ENCODE peak calls at places on chromosomes 11 and 22, in six cellular contexts. O is K562, Y is GM12891, T is H1, H is GM12878, E is HepG2. X is an unnamed sample.
A peak's percentile ranks its signal among the peaks of the same experiment; 100 is the strongest.

GRCh38 chr22:45834795-45835194 is 142.2 kb downstream of the WNT7B start:
- DNase-seq in O (no peak), Y (no peak), T (no peak), H (no peak), E (no peak), X (no peak)

GRCh38 chr11:92440701-92441338 is 216.2 kb downstream of the FAT3 start:
- DNase-seq in O (no peak), Y (no peak), T (no peak), H (no peak), E (no peak), X (no peak)

GRCh38 chr11:90318651-90319050 is 95.8 kb upstream of the CHORDC1 start:
- DNase-seq in O (no peak), Y (no peak), T (no peak), H (no peak), E (no peak), X (no peak)

GRCh38 chr22:31130873-31131272 is 8.1 kb downstream of the INPP5J start:
- DNase-seq in O (no peak), Y (no peak), T (no peak), H (no peak), E (peak; percentile 31), X (no peak)

GRCh38 chr11:11265994-11266606 is 87.0 kb downstream of the CSNK2A3 start:
- DNase-seq in O (peak; percentile 78), Y (peak; percentile 68), T (no peak), H (no peak), E (no peak), X (peak; percentile 59)

GRCh38 chr22:48605856-48606255 is 1221.8 kb downstream of the BRD1 start:
- DNase-seq in O (no peak), Y (no peak), T (no peak), H (no peak), E (peak; percentile 38), X (no peak)

GRCh38 chr11:16059332-16059731 is 297.0 kb downstream of the SOX6 start:
- DNase-seq in O (no peak), Y (no peak), T (no peak), H (no peak), E (no peak), X (no peak)

GRCh38 chr22:32343929-32344328 is 13.7 kb upstream of the RFPL3 start:
- DNase-seq in O (no peak), Y (no peak), T (no peak), H (no peak), E (no peak), X (no peak)

GRCh38 chr11:1531961-1532586 is 40.0 kb downstream of the DUSP8 start:
- DNase-seq in O (no peak), Y (no peak), T (no peak), H (no peak), E (no peak), X (no peak)

GRCh38 chr11:87265915-87266314 is 228.2 kb downstream of the TMEM135 start:
- DNase-seq in O (no peak), Y (no peak), T (no peak), H (no peak), E (no peak), X (no peak)

GRCh38 chr11:1047576-1048156 is 11.1 kb upstream of the MUC6 start:
- DNase-seq in O (no peak), Y (no peak), T (no peak), H (no peak), E (no peak), X (no peak)

GRCh38 chr11:113906038-113906437 is 1.4 kb downstream of the HTR3B start:
- DNase-seq in O (no peak), Y (no peak), T (no peak), H (no peak), E (peak; percentile 37), X (no peak)

GRCh38 chr11:77345621-77346020 is 44.1 kb upstream of the GDPD4 start:
- DNase-seq in O (no peak), Y (no peak), T (no peak), H (no peak), E (no peak), X (no peak)

GRCh38 chr11:11657101-11657935 is 35.5 kb upstream of the GALNT18 start:
- DNase-seq in O (no peak), Y (no peak), T (no peak), H (no peak), E (no peak), X (no peak)

GRCh38 chr11:69961738-69962137 is 116.4 kb upstream of the ANO1 start:
- DNase-seq in O (no peak), Y (no peak), T (no peak), H (no peak), E (no peak), X (no peak)

GRCh38 chr11:1943576-1943975 is 3.6 kb upstream of the MRPL23 start:
- DNase-seq in O (no peak), Y (no peak), T (no peak), H (no peak), E (no peak), X (no peak)

GRCh38 chr11:11421509-11421908 is 68.5 kb upstream of the CSNK2A3 start:
- DNase-seq in O (no peak), Y (no peak), T (no peak), H (no peak), E (no peak), X (no peak)

GRCh38 chr11:78365381-78365792 is 52.2 kb downstream of the GAB2 start:
- DNase-seq in O (no peak), Y (no peak), T (peak; percentile 74), H (no peak), E (peak; percentile 13), X (no peak)

GRCh38 chr11:69950120-69950519 is 128.0 kb upstream of the ANO1 start:
- DNase-seq in O (peak; percentile 88), Y (peak; percentile 45), T (peak; percentile 60), H (no peak), E (peak; percentile 20), X (no peak)

GRCh38 chr22:21947040-21948014 is 5.3 kb downstream of the PPM1F start:
- DNase-seq in O (peak; percentile 98), Y (no peak), T (no peak), H (no peak), E (peak; percentile 27), X (no peak)

GRCh38 chr11:23406131-23406819 is 546.0 kb upstream of the CCDC179 start:
- DNase-seq in O (no peak), Y (no peak), T (no peak), H (no peak), E (no peak), X (no peak)

GRCh38 chr11:112320668-112321067 is 60.0 kb upstream of the PLET1 start:
- DNase-seq in O (peak; percentile 18), Y (no peak), T (no peak), H (no peak), E (peak; percentile 32), X (no peak)

GRCh38 chr22:36406721-36407120 is 19.0 kb upstream of the MYH9 start:
- DNase-seq in O (no peak), Y (no peak), T (no peak), H (no peak), E (no peak), X (no peak)

GRCh38 chr22:32623943-32624342 is 149.3 kb downstream of the FBXO7 start:
- DNase-seq in O (no peak), Y (no peak), T (no peak), H (no peak), E (peak; percentile 12), X (no peak)

DNA sequence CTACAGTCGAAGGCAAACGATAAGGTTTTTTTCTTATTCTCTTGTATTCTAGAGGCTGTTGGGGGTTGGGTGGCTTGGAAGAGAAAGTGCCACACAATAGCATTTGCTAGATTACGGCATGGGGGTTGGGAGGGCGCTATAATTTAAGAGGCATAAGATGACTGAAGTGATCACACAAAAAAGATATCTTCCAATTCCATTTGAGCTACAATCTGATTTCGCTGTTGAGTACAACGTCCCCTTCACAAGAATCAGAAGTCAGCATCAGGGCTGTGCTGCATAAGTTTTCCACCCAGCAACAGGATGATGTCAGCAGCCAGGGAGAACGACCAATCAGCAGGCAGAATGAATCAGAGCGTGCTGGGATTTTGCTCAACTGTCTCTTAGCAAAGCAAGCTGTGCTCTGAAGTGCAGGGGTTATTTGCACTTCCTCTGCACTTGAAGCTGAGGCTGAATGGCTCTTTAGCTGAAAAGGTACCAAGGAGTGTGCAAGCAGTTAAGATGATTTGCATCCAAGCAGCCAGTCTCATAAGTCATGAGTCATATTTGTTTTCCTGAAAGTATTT is 23.2 kb upstream of the SESN3 start:
- DNase-seq in O (peak; percentile 53), Y (peak; percentile 19), T (no peak), H (peak; percentile 96), E (peak; percentile 32), X (peak; percentile 29)
- TF ChIP-seq POLR2AphosphoS5 in O (no peak), Y (peak; percentile 87), T (no peak), H (peak; percentile 65), E (no peak), X (peak; percentile 84)

DNA sequence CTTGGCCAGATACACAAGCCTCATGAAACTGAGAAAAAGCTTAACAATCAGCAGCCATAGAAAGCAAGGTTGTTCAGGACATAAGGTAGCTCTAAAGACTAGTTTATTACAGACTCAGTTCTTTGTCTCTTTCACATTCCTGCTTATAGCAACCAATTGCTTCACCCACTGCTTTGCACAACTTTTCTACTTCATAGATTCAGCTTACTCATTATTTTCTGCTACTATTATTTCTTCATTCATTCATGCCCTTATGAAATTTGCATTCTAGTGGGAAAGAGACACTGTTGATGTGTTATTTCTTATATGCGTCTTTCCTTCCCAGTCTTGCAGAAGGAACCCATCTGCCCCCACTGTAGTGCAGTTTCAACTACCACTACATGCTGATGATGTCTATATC is 4.7 kb downstream of the CCDC34 start:
- DNase-seq in O (no peak), Y (no peak), T (no peak), H (no peak), E (no peak), X (no peak)
- TF ChIP-seq TAF1 in O (no peak), Y (no peak), T (no peak), H (no peak), E (no peak), X (no peak)

GRCh38 chr22:38710866-38711265 is 5.1 kb downstream of the GTPBP1 start:
- DNase-seq in O (no peak), Y (no peak), T (no peak), H (no peak), E (no peak), X (no peak)

GRCh38 chr22:38710352-38710751 is 4.6 kb downstream of the GTPBP1 start:
- DNase-seq in O (no peak), Y (no peak), T (no peak), H (no peak), E (no peak), X (no peak)

GRCh38 chr22:38707984-38708383 is 2.2 kb downstream of the GTPBP1 start:
- DNase-seq in O (no peak), Y (no peak), T (no peak), H (no peak), E (no peak), X (no peak)

GRCh38 chr22:38707346-38707745 is 1.6 kb downstream of the GTPBP1 start:
- DNase-seq in O (peak; percentile 39), Y (no peak), T (no peak), H (no peak), E (peak; percentile 80), X (no peak)

DNA sequence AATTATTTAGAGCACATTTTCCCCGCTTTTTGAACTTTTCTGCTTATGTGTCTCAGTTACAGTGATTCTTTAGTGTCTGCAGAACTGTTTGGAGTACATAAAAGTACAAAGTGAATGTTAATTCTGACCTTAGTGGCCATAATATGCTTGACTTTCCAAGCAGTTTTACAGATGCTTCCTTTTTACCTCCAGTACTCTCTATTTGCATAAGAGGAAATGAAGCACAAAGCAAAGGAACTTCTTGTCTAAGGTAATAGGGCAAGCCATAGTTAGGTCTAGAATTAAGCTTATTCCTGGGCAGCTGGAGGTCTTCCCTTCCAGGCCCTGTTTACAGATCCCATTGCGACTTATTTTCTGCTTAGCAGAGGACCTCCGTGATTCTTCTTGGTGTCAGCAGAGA is 3.6 kb downstream of the GTPBP1 start:
- DNase-seq in O (no peak), Y (no peak), T (no peak), H (no peak), E (no peak), X (no peak)
- TF ChIP-seq POLR2A in O (no peak), Y (no peak), T (no peak), H (no peak), E (no peak), X (no peak)

GRCh38 chr22:37621352-37621860 is 12.8 kb downstream of the GGA1 start:
- DNase-seq in O (no peak), Y (no peak), T (no peak), H (no peak), E (no peak), X (no peak)
- TF ChIP-seq POLR2AphosphoS5 in O (no peak), Y (no peak), T (no peak), H (no peak), E (no peak), X (no peak)

X was measured in GM12892.